ENCODE peak calls at places on chromosomes 7 and 10, in eight cellular contexts. One of them, this sample, is unnamed.

GRCh38 chr7:128025380-128025779 is 5.9 kb downstream of the LRRC4 start:
- DNase-seq in CD8-positive, alpha-beta T cell: no peak
- DNase-seq in GM23248: peak
- DNase-seq in SK-N-SH: no peak
- DNase-seq in aorta: no peak
- DNase-seq in K562: no peak
- DNase-seq in uterus: no peak
- DNase-seq in RWPE1: peak
- DNase-seq in this sample: no peak

GRCh38 chr7:22137466-22137865 is 191.8 kb upstream of the CDCA7L start:
- DNase-seq in SK-N-SH: no peak
- DNase-seq in RWPE1: no peak
- DNase-seq in uterus: no peak
- DNase-seq in K562: no peak
- DNase-seq in GM23248: peak
- DNase-seq in CD8-positive, alpha-beta T cell: no peak
- DNase-seq in aorta: no peak
- DNase-seq in this sample: no peak

GRCh38 chr10:12811725-12812310 is 189.7 kb downstream of the CCDC3 start:
- DNase-seq in CD8-positive, alpha-beta T cell: no peak
- DNase-seq in RWPE1: no peak
- DNase-seq in SK-N-SH: no peak
- DNase-seq in uterus: no peak
- DNase-seq in K562: no peak
- DNase-seq in aorta: no peak
- DNase-seq in GM23248: no peak
- DNase-seq in this sample: no peak

GRCh38 chr7:152869041-152869676 is 109.6 kb downstream of the ACTR3B start:
- DNase-seq in GM23248: no peak
- DNase-seq in SK-N-SH: no peak
- DNase-seq in CD8-positive, alpha-beta T cell: no peak
- DNase-seq in RWPE1: no peak
- DNase-seq in uterus: no peak
- DNase-seq in K562: no peak
- DNase-seq in aorta: no peak
- DNase-seq in this sample: no peak

GRCh38 chr10:109966961-109967738 is 40.6 kb upstream of the ADD3 start:
- DNase-seq in aorta: no peak
- DNase-seq in GM23248: peak
- DNase-seq in SK-N-SH: peak
- DNase-seq in K562: no peak
- DNase-seq in CD8-positive, alpha-beta T cell: no peak
- DNase-seq in RWPE1: no peak
- DNase-seq in uterus: no peak
- DNase-seq in this sample: no peak

GRCh38 chr7:53542164-53542563 is 506.7 kb downstream of the POM121L12 start:
- DNase-seq in uterus: no peak
- DNase-seq in GM23248: no peak
- DNase-seq in CD8-positive, alpha-beta T cell: no peak
- DNase-seq in RWPE1: no peak
- DNase-seq in SK-N-SH: peak
- DNase-seq in K562: no peak
- DNase-seq in aorta: no peak
- DNase-seq in this sample: no peak

GRCh38 chr7:9189683-9190082 is 756.3 kb downstream of the NXPH1 start:
- DNase-seq in aorta: no peak
- DNase-seq in GM23248: no peak
- DNase-seq in CD8-positive, alpha-beta T cell: no peak
- DNase-seq in RWPE1: no peak
- DNase-seq in uterus: no peak
- DNase-seq in SK-N-SH: no peak
- DNase-seq in K562: no peak
- DNase-seq in this sample: no peak

GRCh38 chr10:112435013-112435619 is 11.6 kb downstream of the ZDHHC6 start:
- DNase-seq in RWPE1: peak
- DNase-seq in SK-N-SH: no peak
- DNase-seq in K562: peak
- DNase-seq in CD8-positive, alpha-beta T cell: no peak
- DNase-seq in aorta: no peak
- DNase-seq in uterus: no peak
- DNase-seq in GM23248: peak
- DNase-seq in this sample: no peak

GRCh38 chr10:58414270-58415041 is 29.2 kb downstream of the TFAM start:
- DNase-seq in RWPE1: peak
- DNase-seq in GM23248: peak
- DNase-seq in aorta: no peak
- DNase-seq in SK-N-SH: peak
- DNase-seq in CD8-positive, alpha-beta T cell: no peak
- DNase-seq in K562: peak
- DNase-seq in uterus: no peak
- DNase-seq in this sample: no peak

GRCh38 chr7:5083291-5083690 is 37.6 kb downstream of the RBAK start:
- DNase-seq in aorta: no peak
- DNase-seq in RWPE1: no peak
- DNase-seq in uterus: no peak
- DNase-seq in GM23248: no peak
- DNase-seq in SK-N-SH: peak
- DNase-seq in K562: peak
- DNase-seq in CD8-positive, alpha-beta T cell: no peak
- DNase-seq in this sample: peak

GRCh38 chr7:144513332-144513731 is 109.8 kb upstream of the NOBOX start:
- DNase-seq in GM23248: no peak
- DNase-seq in CD8-positive, alpha-beta T cell: no peak
- DNase-seq in uterus: no peak
- DNase-seq in RWPE1: peak
- DNase-seq in SK-N-SH: no peak
- DNase-seq in aorta: no peak
- DNase-seq in K562: peak
- DNase-seq in this sample: no peak

GRCh38 chr10:72637398-72637857 is 11.5 kb upstream of the MICU1 start:
- DNase-seq in RWPE1: peak
- DNase-seq in K562: peak
- DNase-seq in GM23248: peak
- DNase-seq in uterus: no peak
- DNase-seq in aorta: peak
- DNase-seq in SK-N-SH: no peak
- DNase-seq in CD8-positive, alpha-beta T cell: no peak
- DNase-seq in this sample: peak

GRCh38 chr7:150384406-150385239 is 5.5 kb downstream of the ZNF775 start:
- DNase-seq in CD8-positive, alpha-beta T cell: no peak
- DNase-seq in SK-N-SH: peak
- DNase-seq in uterus: no peak
- DNase-seq in RWPE1: no peak
- DNase-seq in GM23248: no peak
- DNase-seq in aorta: peak
- DNase-seq in K562: no peak
- DNase-seq in this sample: no peak

GRCh38 chr7:16670021-16670420 is 24.0 kb downstream of the BZW2 start:
- DNase-seq in SK-N-SH: no peak
- DNase-seq in RWPE1: no peak
- DNase-seq in GM23248: peak
- DNase-seq in aorta: no peak
- DNase-seq in uterus: no peak
- DNase-seq in K562: no peak
- DNase-seq in CD8-positive, alpha-beta T cell: no peak
- DNase-seq in this sample: no peak

GRCh38 chr10:132574783-132575319 is 37.3 kb downstream of the INPP5A start:
- DNase-seq in CD8-positive, alpha-beta T cell: no peak
- DNase-seq in K562: no peak
- DNase-seq in GM23248: no peak
- DNase-seq in aorta: no peak
- DNase-seq in SK-N-SH: no peak
- DNase-seq in uterus: no peak
- DNase-seq in RWPE1: no peak
- DNase-seq in this sample: peak

GRCh38 chr7:112449353-112449752 is 907 bp upstream of the IFRD1 start:
- DNase-seq in uterus: no peak
- DNase-seq in GM23248: peak
- DNase-seq in RWPE1: peak
- DNase-seq in aorta: peak
- DNase-seq in SK-N-SH: no peak
- DNase-seq in CD8-positive, alpha-beta T cell: peak
- DNase-seq in K562: no peak
- DNase-seq in this sample: peak

GRCh38 chr7:3747452-3747851 is 446.4 kb downstream of the SDK1 start:
- DNase-seq in K562: no peak
- DNase-seq in CD8-positive, alpha-beta T cell: no peak
- DNase-seq in RWPE1: no peak
- DNase-seq in uterus: no peak
- DNase-seq in SK-N-SH: no peak
- DNase-seq in aorta: no peak
- DNase-seq in GM23248: no peak
- DNase-seq in this sample: no peak

GRCh38 chr10:132932461-132933307 is 9.7 kb downstream of the CFAP46 start:
- DNase-seq in CD8-positive, alpha-beta T cell: no peak
- DNase-seq in K562: no peak
- DNase-seq in SK-N-SH: no peak
- DNase-seq in GM23248: no peak
- DNase-seq in uterus: no peak
- DNase-seq in aorta: no peak
- DNase-seq in RWPE1: no peak
- DNase-seq in this sample: no peak

GRCh38 chr10:3935141-3935540 is 150.1 kb upstream of the KLF6 start:
- DNase-seq in uterus: peak
- DNase-seq in RWPE1: peak
- DNase-seq in CD8-positive, alpha-beta T cell: no peak
- DNase-seq in aorta: peak
- DNase-seq in SK-N-SH: no peak
- DNase-seq in GM23248: peak
- DNase-seq in K562: no peak
- DNase-seq in this sample: no peak

DNA sequence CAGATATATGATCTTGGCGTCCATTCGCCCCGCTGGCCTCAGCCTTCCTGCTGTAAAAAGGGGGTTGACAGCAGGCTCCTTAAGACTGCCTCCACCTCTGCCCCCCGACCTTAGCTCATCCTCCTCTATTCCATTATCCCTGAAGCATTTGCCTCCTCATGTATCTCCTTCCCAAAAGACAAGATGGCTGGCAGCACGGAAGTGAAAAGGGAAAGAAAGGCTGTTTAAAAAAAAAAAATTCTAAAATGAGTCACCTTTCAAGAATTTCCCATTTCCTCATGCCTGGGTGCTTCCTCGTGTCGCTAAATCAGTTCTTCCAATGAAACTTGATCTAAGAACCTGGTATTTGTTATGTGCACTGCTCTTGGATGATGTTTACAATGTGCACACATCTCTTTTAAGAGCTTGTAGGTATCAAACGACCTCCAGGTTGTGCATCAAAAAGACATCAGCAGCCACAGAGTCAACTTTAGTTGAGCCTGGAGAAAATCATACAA is 1.7 kb downstream of the SCRN1 start:
- DNase-seq in aorta: no peak
- DNase-seq in SK-N-SH: peak
- DNase-seq in RWPE1: peak
- DNase-seq in GM23248: peak
- DNase-seq in K562: no peak
- DNase-seq in uterus: peak
- DNase-seq in CD8-positive, alpha-beta T cell: no peak
- DNase-seq in this sample: no peak
- H3K27ac ChIP-seq in aorta: peak
- H3K27ac ChIP-seq in SK-N-SH: peak
- H3K27ac ChIP-seq in RWPE1: peak
- H3K27ac ChIP-seq in GM23248: peak
- H3K27ac ChIP-seq in K562: no peak
- H3K27ac ChIP-seq in uterus: peak
- H3K27ac ChIP-seq in CD8-positive, alpha-beta T cell: no peak
- H3K27ac ChIP-seq in this sample: peak

GRCh38 chr7:47573758-47574472 is 8.0 kb downstream of the TNS3 start:
- DNase-seq in CD8-positive, alpha-beta T cell: no peak
- DNase-seq in GM23248: peak
- DNase-seq in uterus: peak
- DNase-seq in SK-N-SH: peak
- DNase-seq in RWPE1: peak
- DNase-seq in K562: no peak
- DNase-seq in aorta: peak
- DNase-seq in this sample: no peak
- H3K27ac ChIP-seq in CD8-positive, alpha-beta T cell: no peak
- H3K27ac ChIP-seq in GM23248: peak
- H3K27ac ChIP-seq in uterus: peak
- H3K27ac ChIP-seq in SK-N-SH: peak
- H3K27ac ChIP-seq in RWPE1: peak
- H3K27ac ChIP-seq in K562: no peak
- H3K27ac ChIP-seq in aorta: peak
- H3K27ac ChIP-seq in this sample: peak

DNA sequence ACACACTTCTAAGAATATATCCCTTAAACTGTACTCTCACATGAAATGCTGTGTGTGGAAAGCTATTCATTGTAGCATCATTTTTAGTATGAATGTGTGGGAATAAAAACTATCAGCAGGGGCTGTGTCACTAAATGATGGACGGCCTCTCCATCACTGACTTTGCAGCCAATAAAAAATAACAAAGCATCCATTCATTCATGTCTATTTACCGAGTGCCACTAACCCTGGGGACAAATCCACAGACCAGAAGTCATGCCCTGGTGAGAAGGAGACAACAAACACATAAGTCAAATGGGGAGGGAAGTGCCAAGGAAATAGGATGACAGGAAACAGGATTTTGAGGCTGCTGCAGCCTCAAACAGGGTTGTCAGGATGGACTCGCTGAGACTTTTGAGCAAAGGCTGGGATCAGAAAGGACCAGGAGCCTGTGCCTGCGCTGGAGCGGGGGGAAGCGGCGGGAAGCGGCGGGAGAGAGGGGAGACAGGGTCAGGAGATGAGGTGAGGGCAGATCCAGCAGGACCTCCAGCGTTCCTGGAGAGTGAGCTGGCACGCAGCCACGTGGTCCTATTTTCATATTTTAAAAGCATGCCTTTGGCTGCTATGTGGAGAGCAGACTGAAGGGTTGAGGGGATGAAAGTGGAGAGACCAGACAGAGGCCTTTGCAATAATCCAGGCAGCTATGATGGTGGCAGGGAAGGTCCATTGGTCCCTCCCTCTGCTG is 2.2 kb upstream of the NOM1 start:
- DNase-seq in aorta: no peak
- DNase-seq in CD8-positive, alpha-beta T cell: no peak
- DNase-seq in SK-N-SH: no peak
- DNase-seq in K562: peak
- DNase-seq in uterus: no peak
- DNase-seq in GM23248: no peak
- DNase-seq in RWPE1: no peak
- DNase-seq in this sample: no peak
- H3K27ac ChIP-seq in aorta: no peak
- H3K27ac ChIP-seq in CD8-positive, alpha-beta T cell: no peak
- H3K27ac ChIP-seq in SK-N-SH: no peak
- H3K27ac ChIP-seq in K562: no peak
- H3K27ac ChIP-seq in uterus: no peak
- H3K27ac ChIP-seq in GM23248: no peak
- H3K27ac ChIP-seq in RWPE1: no peak
- H3K27ac ChIP-seq in this sample: no peak

DNA sequence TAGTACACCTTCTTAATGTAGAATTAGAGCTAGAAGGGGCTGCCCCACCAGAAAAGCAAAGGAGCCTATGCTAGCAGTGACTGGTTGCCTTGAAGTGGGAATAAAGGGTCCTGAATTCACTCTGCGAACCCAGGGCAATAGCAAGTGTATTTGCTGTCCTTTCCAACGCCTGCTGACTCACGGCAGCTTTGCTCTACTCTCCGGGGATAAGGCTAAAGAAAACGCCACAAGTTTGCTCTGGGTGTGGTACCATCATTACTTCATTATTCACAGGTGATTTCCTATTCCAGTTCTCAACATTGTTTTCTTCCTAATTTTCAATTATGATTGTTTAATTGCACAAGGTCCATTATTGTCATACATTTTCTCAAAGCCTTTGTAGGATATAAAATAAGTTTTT is 220.5 kb upstream of the AOAH start:
- DNase-seq in SK-N-SH: no peak
- DNase-seq in RWPE1: no peak
- DNase-seq in uterus: no peak
- DNase-seq in aorta: no peak
- DNase-seq in CD8-positive, alpha-beta T cell: no peak
- DNase-seq in GM23248: no peak
- DNase-seq in K562: no peak
- DNase-seq in this sample: no peak
- H3K27ac ChIP-seq in SK-N-SH: no peak
- H3K27ac ChIP-seq in RWPE1: no peak
- H3K27ac ChIP-seq in uterus: no peak
- H3K27ac ChIP-seq in aorta: no peak
- H3K27ac ChIP-seq in CD8-positive, alpha-beta T cell: no peak
- H3K27ac ChIP-seq in GM23248: no peak
- H3K27ac ChIP-seq in K562: no peak
- H3K27ac ChIP-seq in this sample: no peak

This sample was measured in left lung.